ENCODE peak calls at places on chromosomes 11 and 22, in five cellular contexts. H, K, T, Z and X are unnamed samples.

GRCh38 chr11:134530826-134531225 is 118.8 kb upstream of the B3GAT1 start:
- DNase-seq in H (no peak), K (peak; percentile 43), T (no peak), Z (no peak), X (no peak)

GRCh38 chr22:35460678-35461077 is 60.7 kb downstream of the MCM5 start:
- DNase-seq in H (no peak), K (no peak), T (no peak), Z (no peak), X (no peak)

GRCh38 chr11:34324466-34324865 is 33.3 kb downstream of the ABTB2 start:
- DNase-seq in H (no peak), K (no peak), T (no peak), Z (no peak), X (no peak)

GRCh38 chr11:1155274-1155693 is 2.5 kb upstream of the MUC5AC start:
- DNase-seq in H (no peak), K (no peak), T (no peak), Z (no peak), X (no peak)

GRCh38 chr11:133886029-133886428 is 40.7 kb upstream of the SPATA19 start:
- DNase-seq in H (no peak), K (no peak), T (no peak), Z (no peak), X (no peak)

GRCh38 chr11:61482513-61482912 is 26.0 kb upstream of the LRRC10B start:
- DNase-seq in H (no peak), K (peak; percentile 96), T (peak; percentile 79), Z (no peak), X (peak; percentile 87)

GRCh38 chr11:31802609-31802989 is 8.5 kb downstream of the PAX6 start:
- DNase-seq in H (no peak), K (peak; percentile 63), T (no peak), Z (no peak), X (peak; percentile 53)

GRCh38 chr22:35538801-35539321 is 1.8 kb upstream of the RASD2 start:
- DNase-seq in H (no peak), K (peak; percentile 87), T (peak; percentile 34), Z (no peak), X (peak; percentile 81)

GRCh38 chr11:46669606-46670243 is 30.7 kb downstream of the ARHGAP1 start:
- DNase-seq in H (no peak), K (no peak), T (no peak), Z (peak; percentile 23), X (peak; percentile 50)

GRCh38 chr11:125412509-125412908 is 83.6 kb downstream of the FEZ1 start:
- DNase-seq in H (no peak), K (no peak), T (no peak), Z (no peak), X (no peak)

GRCh38 chr11:19683141-19683805 is 29.4 kb upstream of the NAV2 start:
- DNase-seq in H (no peak), K (no peak), T (no peak), Z (no peak), X (no peak)

GRCh38 chr22:45598596-45599217 is 72.9 kb upstream of the ATXN10 start:
- DNase-seq in H (no peak), K (no peak), T (no peak), Z (no peak), X (no peak)

GRCh38 chr11:47589103-47589502 is 2.6 kb downstream of the FAM180B start:
- DNase-seq in H (no peak), K (no peak), T (no peak), Z (no peak), X (no peak)

DNA sequence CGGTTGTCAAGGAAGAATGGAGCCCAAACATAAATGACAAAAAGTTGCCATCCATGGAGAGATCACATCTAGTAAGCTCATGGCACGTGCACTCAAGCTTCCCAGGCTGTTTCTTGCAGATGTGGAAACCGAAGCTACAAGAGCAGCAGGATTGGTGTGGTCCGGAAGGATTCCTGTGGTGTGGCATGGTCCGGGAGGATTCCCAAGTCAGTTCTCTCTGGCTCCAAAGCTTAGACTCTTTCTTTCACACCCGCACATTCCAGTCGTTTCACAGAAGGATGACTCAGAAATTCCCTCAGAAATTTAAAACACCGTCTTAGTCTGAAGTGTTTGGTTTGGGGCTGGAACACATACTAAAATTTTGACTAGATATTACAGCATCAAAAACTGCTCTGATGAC is 78.0 kb upstream of the DRD2 start:
- DNase-seq in H (no peak), K (no peak), T (no peak), Z (no peak), X (peak; percentile 69)
- TF ChIP-seq CREB1 in H (no peak), K (no peak), T (no peak), Z (no peak), X (no peak)

DNA sequence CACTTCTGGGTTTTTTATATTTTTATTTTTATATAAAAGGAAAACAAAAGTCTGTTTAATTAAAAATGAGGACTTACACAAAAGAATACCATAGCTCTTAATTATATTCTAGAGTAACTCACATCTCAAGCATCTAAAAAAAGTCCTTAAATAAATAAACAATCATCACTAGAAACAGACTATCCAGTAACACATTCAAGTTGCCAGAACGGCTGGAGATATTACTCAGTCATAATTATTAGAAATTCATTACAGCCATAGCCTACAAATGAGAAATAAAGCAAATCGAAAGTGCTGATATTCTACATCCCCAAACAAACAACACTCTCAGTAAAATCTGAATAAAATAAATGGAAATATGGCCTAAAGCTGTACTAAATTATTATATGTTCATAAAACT is 182.5 kb upstream of the C11orf58 start:
- DNase-seq in H (no peak), K (no peak), T (no peak), Z (no peak), X (no peak)
- H3K4me1 ChIP-seq in H (no peaks in the 10 kb centered on the region), K (no peaks in the 10 kb centered on the region), T (no peaks in the 10 kb centered on the region), Z (no peaks in the 10 kb centered on the region), X (no peaks in the 10 kb centered on the region)

GRCh38 chr11:78427615-78428272 is 10.1 kb upstream of the GAB2 start:
- DNase-seq in H (no peak), K (no peak), T (no peak), Z (no peak), X (no peak)
- TF ChIP-seq CREB1 in H (peak; percentile 35), K (no peak), T (no peak), Z (no peak), X (no peak)

GRCh38 chr11:65888163-65888814 is at the start of gene FIBP:
- DNase-seq in H (peak; percentile 83), K (peak; percentile 98), T (peak; percentile 95), Z (peak; percentile 90), X (peak; percentile 97)
- H3K4me1 ChIP-seq in H (peaks cover 29% of the 10 kb centered on the region), K (peaks cover 9% of the 10 kb centered on the region), T (peaks cover 28% of the 10 kb centered on the region), Z (peaks cover 72% of the 10 kb centered on the region), X (peaks cover 29% of the 10 kb centered on the region)

GRCh38 chr11:76445122-76446084 is 585 bp downstream of the EMSY start:
- DNase-seq in H (no peak), K (peak; percentile 78), T (peak; percentile 78), Z (peak; percentile 79), X (peak; percentile 94)

GRCh38 chr11:76444384-76445121 is at the start of gene EMSY:
- DNase-seq in H (peak; percentile 99), K (peak; percentile 89), T (peak; percentile 94), Z (peak; percentile 99), X (peak; percentile 99)

GRCh38 chr11:76444065-76444383 is 794 bp upstream of the EMSY start:
- DNase-seq in H (no peak), K (no peak), T (no peak), Z (no peak), X (no peak)

GRCh38 chr11:76448506-76448905 is 3.7 kb downstream of the EMSY start:
- DNase-seq in H (no peak), K (no peak), T (no peak), Z (no peak), X (peak; percentile 73)

GRCh38 chr11:76443254-76443935 is 1.4 kb upstream of the EMSY start:
- DNase-seq in H (no peak), K (no peak), T (peak; percentile 27), Z (no peak), X (no peak)
- TF ChIP-seq CREB1 in H (no peak), K (no peak), T (no peak), Z (no peak), X (no peak)

GRCh38 chr22:21687685-21688259 is 22.0 kb downstream of the PPIL2 start:
- DNase-seq in H (no peak), K (no peak), T (no peak), Z (no peak), X (no peak)

GRCh38 chr22:21686193-21686608 is 20.4 kb downstream of the PPIL2 start:
- DNase-seq in H (no peak), K (no peak), T (no peak), Z (no peak), X (no peak)

GRCh38 chr22:21685164-21685513 is 19.3 kb downstream of the PPIL2 start:
- DNase-seq in H (no peak), K (no peak), T (no peak), Z (no peak), X (no peak)

GRCh38 chr22:21688341-21688705 is 22.5 kb downstream of the PPIL2 start:
- DNase-seq in H (no peak), K (no peak), T (no peak), Z (no peak), X (no peak)

GRCh38 chr22:21686634-21687393 is 21.0 kb downstream of the PPIL2 start:
- DNase-seq in H (no peak), K (no peak), T (no peak), Z (no peak), X (no peak)
- H3K4me1 ChIP-seq in H (peaks cover 27% of the 10 kb centered on the region), K (no peaks in the 10 kb centered on the region), T (peaks cover 5% of the 10 kb centered on the region), Z (no peaks in the 10 kb centered on the region), X (no peaks in the 10 kb centered on the region)

DNA sequence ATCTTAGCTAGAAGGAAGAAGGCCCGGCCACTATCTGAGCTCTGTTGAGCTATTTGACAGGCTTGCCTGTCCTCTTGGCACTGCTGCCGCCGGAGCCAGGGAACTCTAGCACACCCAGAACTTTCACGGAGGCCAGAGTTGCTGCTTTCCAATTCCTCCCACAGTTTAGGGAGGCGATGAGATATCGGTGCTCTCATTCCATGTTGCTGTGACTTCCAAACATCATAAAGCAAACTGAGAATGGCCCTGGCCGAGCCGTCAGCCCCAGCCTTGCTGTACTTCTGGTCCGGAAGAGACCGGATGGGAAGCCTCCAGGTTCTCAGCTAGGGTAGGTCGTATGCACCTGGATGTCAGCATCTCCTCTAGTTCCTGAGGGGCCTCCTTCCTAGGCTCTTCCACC is 200.2 kb downstream of the ADAMTS15 start:
- DNase-seq in H (no peak), K (peak; percentile 29), T (no peak), Z (no peak), X (no peak)
- TF ChIP-seq CREB1 in H (no peak), K (no peak), T (no peak), Z (no peak), X (no peak)

GRCh38 chr11:3058753-3059664 is 1.8 kb upstream of the CARS1 start:
- DNase-seq in H (no peak), K (no peak), T (peak; percentile 70), Z (peak; percentile 40), X (peak; percentile 85)

GRCh38 chr11:3056296-3057068 is 741 bp downstream of the CARS1 start:
- DNase-seq in H (no peak), K (no peak), T (peak; percentile 48), Z (no peak), X (peak; percentile 38)

GRCh38 chr11:3052567-3052966 is 4.7 kb downstream of the CARS1 start:
- DNase-seq in H (no peak), K (no peak), T (no peak), Z (no peak), X (no peak)

GRCh38 chr11:3057069-3057963 is at the start of gene CARS1:
- DNase-seq in H (peak; percentile 45), K (peak; percentile 91), T (peak; percentile 93), Z (peak; percentile 91), X (peak; percentile 98)

GRCh38 chr11:3055881-3056280 is 1.3 kb downstream of the CARS1 start:
- DNase-seq in H (no peak), K (no peak), T (peak; percentile 1), Z (no peak), X (no peak)
- H3K4me1 ChIP-seq in H (peaks cover 17% of the 10 kb centered on the region), K (peaks cover 15% of the 10 kb centered on the region), T (peaks cover 45% of the 10 kb centered on the region), Z (peaks cover 28% of the 10 kb centered on the region), X (peaks cover 31% of the 10 kb centered on the region)